ENCODE peak calls at places on chromosomes 6 and 20, in ten cellular contexts. D is lower leg skin, L is Caki2, S is fibroblast of mammary gland, W is NCI-H1092, T is NCI-H510A, Z is osteocyte, U is choroid plexus epithelial cell, F is hepatocyte, M is iPS-NIHi11. O is an unnamed sample.

GRCh38 chr6:53565886-53566285 is 21.0 kb upstream of the GCLC start:
- DNase-seq in Z (no peak), D (no peak), L (no peak), U (peak; percentile 13), W (no peak), M (no peak), S (peak; percentile 36), F (no peak), T (no peak), O (no peak)

GRCh38 chr20:46520976-46521579 is 7.7 kb upstream of the ZNF334 start:
- DNase-seq in M (peak; percentile 80), F (peak; percentile 75), U (peak; percentile 84), S (peak; percentile 67), W (peak; percentile 19), D (no peak), L (peak; percentile 46), T (peak; percentile 40), Z (no peak), O (peak; percentile 73)

GRCh38 chr6:113433506-113433991 is 423.6 kb upstream of the MARCKS start:
- DNase-seq in Z (no peak), L (no peak), S (peak; percentile 87), D (peak; percentile 85), U (peak; percentile 88), W (no peak), T (no peak), M (no peak), F (peak; percentile 67), O (no peak)

GRCh38 chr20:48812600-48813445 is 15.0 kb downstream of the PREX1 start:
- DNase-seq in L (no peak), U (no peak), D (no peak), Z (no peak), T (no peak), M (no peak), S (no peak), W (no peak), F (no peak), O (no peak)

GRCh38 chr6:15578716-15579391 is 84.0 kb downstream of the DTNBP1 start:
- DNase-seq in U (no peak), M (no peak), W (no peak), T (no peak), L (no peak), D (no peak), Z (no peak), F (no peak), S (no peak), O (no peak)

GRCh38 chr20:3223937-3224680 is 14.8 kb downstream of the ITPA start:
- DNase-seq in U (no peak), Z (no peak), S (no peak), L (no peak), F (no peak), D (no peak), M (no peak), T (no peak), W (no peak), O (no peak)

GRCh38 chr6:24458937-24459336 is 30.4 kb downstream of the GPLD1 start:
- DNase-seq in U (no peak), T (no peak), F (no peak), Z (no peak), D (no peak), S (peak; percentile 7), L (no peak), W (no peak), M (no peak), O (no peak)

GRCh38 chr6:149478631-149479314 is 6.0 kb downstream of the ZC3H12D start:
- DNase-seq in F (no peak), U (no peak), T (no peak), Z (no peak), S (no peak), D (no peak), L (no peak), M (no peak), W (no peak), O (no peak)

GRCh38 chr6:1624071-1624847 is 14.5 kb downstream of the FOXC1 start:
- DNase-seq in M (peak; percentile 31), F (peak; percentile 24), Z (no peak), U (no peak), L (no peak), T (no peak), D (no peak), S (no peak), W (no peak), O (no peak)

GRCh38 chr6:163354085-163354484 is 60.4 kb upstream of the QKI start:
- DNase-seq in T (no peak), Z (no peak), D (peak; percentile 63), M (no peak), U (peak; percentile 84), W (no peak), F (no peak), S (no peak), L (no peak), O (no peak)

GRCh38 chr6:108497883-108498282 is 62.8 kb upstream of the FOXO3 start:
- DNase-seq in T (no peak), Z (no peak), L (no peak), W (no peak), D (no peak), S (peak; percentile 59), M (peak; percentile 58), F (peak; percentile 39), U (peak; percentile 80), O (peak; percentile 18)

GRCh38 chr6:24522090-24522820 is 27.5 kb downstream of the ALDH5A1 start:
- DNase-seq in F (no peak), Z (peak; percentile 34), M (no peak), D (no peak), U (peak; percentile 19), W (peak; percentile 10), L (peak; percentile 100), S (peak; percentile 31), T (no peak), O (no peak)

GRCh38 chr6:155197947-155198346 is 65.9 kb upstream of the CLDN20 start:
- DNase-seq in W (no peak), U (no peak), T (no peak), M (no peak), Z (no peak), L (no peak), S (no peak), D (no peak), F (no peak), O (no peak)

GRCh38 chr6:153956807-153957206 is 82.2 kb upstream of the OPRM1 start:
- DNase-seq in L (no peak), Z (no peak), M (no peak), T (no peak), U (peak; percentile 33), D (no peak), F (no peak), S (peak; percentile 72), W (no peak), O (no peak)

GRCh38 chr6:157873735-157874344 is 50.8 kb downstream of the SNX9 start:
- DNase-seq in D (peak; percentile 57), Z (peak; percentile 90), T (peak; percentile 8), F (peak; percentile 78), U (peak; percentile 79), W (peak; percentile 39), M (peak; percentile 83), L (peak; percentile 30), S (peak; percentile 74), O (peak; percentile 49)

GRCh38 chr6:193773-194310 is 98.4 kb upstream of the DUSP22 start:
- DNase-seq in L (no peak), F (no peak), T (no peak), U (no peak), M (no peak), W (no peak), D (no peak), Z (no peak), S (no peak), O (no peak)

GRCh38 chr6:22113046-22113766 is 183.6 kb downstream of the PRL start:
- DNase-seq in T (no peak), D (peak; percentile 38), L (peak; percentile 87), S (peak; percentile 99), F (peak; percentile 44), M (no peak), W (no peak), U (peak; percentile 98), Z (no peak), O (peak; percentile 1)

GRCh38 chr20:14451458-14451857 is 114.0 kb upstream of the FLRT3 start:
- DNase-seq in W (no peak), L (no peak), T (no peak), D (no peak), Z (no peak), M (no peak), S (no peak), F (no peak), U (no peak), O (no peak)

GRCh38 chr6:120924214-120924613 is 410.1 kb downstream of the TBC1D32 start:
- DNase-seq in U (no peak), Z (no peak), W (no peak), D (no peak), T (no peak), L (no peak), M (no peak), F (no peak), S (no peak), O (no peak)

GRCh38 chr6:39342692-39343460 is 20.4 kb upstream of the KCNK16 start:
- DNase-seq in D (no peak), Z (no peak), W (no peak), M (no peak), S (no peak), T (peak; percentile 39), F (no peak), U (no peak), L (no peak), O (no peak)

GRCh38 chr6:169984181-169985120 is 233.0 kb downstream of the ERMARD start:
- DNase-seq in M (no peak), L (no peak), F (no peak), W (peak; percentile 89), Z (no peak), T (no peak), S (no peak), D (no peak), U (no peak), O (no peak)

GRCh38 chr6:32588156-32588555 is 1.5 kb downstream of the HLA-DRB1 start:
- DNase-seq in S (no peak), L (no peak), W (no peak), T (no peak), U (no peak), D (no peak), F (no peak), M (no peak), Z (no peak), O (no peak)

GRCh38 chr20:17431621-17432364 is 99.4 kb downstream of the BFSP1 start:
- DNase-seq in U (peak; percentile 67), Z (no peak), D (peak; percentile 34), T (no peak), L (peak; percentile 71), S (peak; percentile 49), W (peak; percentile 61), F (peak; percentile 74), M (peak; percentile 78), O (peak; percentile 59)

GRCh38 chr6:151098166-151098565 is 141.6 kb upstream of the AKAP12 start:
- DNase-seq in S (no peak), T (no peak), M (no peak), Z (no peak), D (no peak), L (no peak), W (no peak), F (no peak), U (no peak), O (no peak)

GRCh38 chr6:6409397-6410030 is 89.1 kb upstream of the F13A1 start:
- DNase-seq in S (no peak), U (no peak), D (no peak), L (no peak), Z (no peak), F (no peak), M (peak; percentile 17), W (no peak), T (no peak), O (peak; percentile 69)

GRCh38 chr6:34350100-34350936 is 42.2 kb downstream of the NUDT3 start:
- DNase-seq in L (no peak), M (no peak), T (no peak), Z (no peak), F (no peak), W (no peak), S (no peak), D (no peak), U (peak; percentile 49), O (no peak)

GRCh38 chr6:155042983-155043382 is 47.9 kb downstream of the TIAM2 start:
- DNase-seq in M (no peak), Z (no peak), L (no peak), W (no peak), D (no peak), S (no peak), T (no peak), U (no peak), F (no peak), O (no peak)

GRCh38 chr6:165910184-165910583 is 247.1 kb upstream of the PDE10A start:
- DNase-seq in M (no peak), L (no peak), Z (no peak), F (no peak), W (no peak), U (peak; percentile 29), T (no peak), S (no peak), D (no peak), O (no peak)

O was measured in SW480.